ENCODE peak calls at places on chromosomes 2 and 18, in four cellular contexts. One of them, this sample, is unnamed.

GRCh38 chr2:108293850-108294249 is 5.2 kb downstream of the SULT1C2 start:
- DNase-seq in hepatocyte: no peak
- DNase-seq in upper lobe of right lung: no peak
- DNase-seq in lower lobe of right lung: no peak
- DNase-seq in this sample: no peak

GRCh38 chr2:130836501-130837174 is at the start of gene ARHGEF4:
- DNase-seq in hepatocyte: peak; percentile 86
- DNase-seq in lower lobe of right lung: peak; percentile 66
- DNase-seq in upper lobe of right lung: peak; percentile 82
- DNase-seq in this sample: no peak

GRCh38 chr2:109457366-109457765 is 156.4 kb downstream of the SEPTIN10 start:
- DNase-seq in upper lobe of right lung: peak; percentile 4
- DNase-seq in hepatocyte: no peak
- DNase-seq in lower lobe of right lung: no peak
- DNase-seq in this sample: no peak

GRCh38 chr2:101752708-101753107 is 55.2 kb downstream of the MAP4K4 start:
- DNase-seq in lower lobe of right lung: no peak
- DNase-seq in upper lobe of right lung: no peak
- DNase-seq in hepatocyte: no peak
- DNase-seq in this sample: no peak

GRCh38 chr2:199458806-199459285 is 1.1 kb upstream of the SATB2 start:
- DNase-seq in upper lobe of right lung: no peak
- DNase-seq in lower lobe of right lung: peak; percentile 54
- DNase-seq in hepatocyte: no peak
- DNase-seq in this sample: no peak

GRCh38 chr2:182259629-182260150 is 167.1 kb downstream of the PDE1A start:
- DNase-seq in lower lobe of right lung: no peak
- DNase-seq in upper lobe of right lung: no peak
- DNase-seq in hepatocyte: no peak
- DNase-seq in this sample: peak; percentile 52

GRCh38 chr2:60468390-60469085 is 84.9 kb downstream of the BCL11A start:
- DNase-seq in upper lobe of right lung: no peak
- DNase-seq in lower lobe of right lung: no peak
- DNase-seq in hepatocyte: no peak
- DNase-seq in this sample: peak; percentile 50

GRCh38 chr2:71452565-71452964 is 796 bp upstream of the DYSF start:
- DNase-seq in hepatocyte: peak; percentile 41
- DNase-seq in upper lobe of right lung: no peak
- DNase-seq in lower lobe of right lung: no peak
- DNase-seq in this sample: peak; percentile 36

GRCh38 chr2:121234791-121235190 is 50.2 kb downstream of the TFCP2L1 start:
- DNase-seq in lower lobe of right lung: peak; percentile 34
- DNase-seq in upper lobe of right lung: peak; percentile 53
- DNase-seq in hepatocyte: no peak
- DNase-seq in this sample: no peak

GRCh38 chr18:28804512-28805214 is 627.7 kb upstream of the CDH2 start:
- DNase-seq in upper lobe of right lung: no peak
- DNase-seq in hepatocyte: no peak
- DNase-seq in lower lobe of right lung: no peak
- DNase-seq in this sample: no peak

GRCh38 chr2:135124924-135125886 is 73.1 kb downstream of the RAB3GAP1 start:
- DNase-seq in lower lobe of right lung: no peak
- DNase-seq in hepatocyte: no peak
- DNase-seq in upper lobe of right lung: no peak
- DNase-seq in this sample: no peak

GRCh38 chr2:18378020-18378653 is 182.3 kb downstream of the RDH14 start:
- DNase-seq in lower lobe of right lung: no peak
- DNase-seq in upper lobe of right lung: no peak
- DNase-seq in hepatocyte: peak; percentile 76
- DNase-seq in this sample: peak; percentile 38

GRCh38 chr2:1601064-1601405 is 143.3 kb downstream of the PXDN start:
- DNase-seq in lower lobe of right lung: no peak
- DNase-seq in hepatocyte: no peak
- DNase-seq in upper lobe of right lung: no peak
- DNase-seq in this sample: no peak

GRCh38 chr2:201127570-201127969 is 11.6 kb downstream of the CFLAR start:
- DNase-seq in upper lobe of right lung: no peak
- DNase-seq in hepatocyte: no peak
- DNase-seq in lower lobe of right lung: no peak
- DNase-seq in this sample: peak; percentile 80
- H3K4me3 ChIP-seq in upper lobe of right lung: peak overlapping the region; percentile 83
- H3K4me3 ChIP-seq in hepatocyte: no peak overlapping the region
- H3K4me3 ChIP-seq in lower lobe of right lung: peak overlapping the region; percentile 77
- H3K4me3 ChIP-seq in this sample: no peak overlapping the region

DNA sequence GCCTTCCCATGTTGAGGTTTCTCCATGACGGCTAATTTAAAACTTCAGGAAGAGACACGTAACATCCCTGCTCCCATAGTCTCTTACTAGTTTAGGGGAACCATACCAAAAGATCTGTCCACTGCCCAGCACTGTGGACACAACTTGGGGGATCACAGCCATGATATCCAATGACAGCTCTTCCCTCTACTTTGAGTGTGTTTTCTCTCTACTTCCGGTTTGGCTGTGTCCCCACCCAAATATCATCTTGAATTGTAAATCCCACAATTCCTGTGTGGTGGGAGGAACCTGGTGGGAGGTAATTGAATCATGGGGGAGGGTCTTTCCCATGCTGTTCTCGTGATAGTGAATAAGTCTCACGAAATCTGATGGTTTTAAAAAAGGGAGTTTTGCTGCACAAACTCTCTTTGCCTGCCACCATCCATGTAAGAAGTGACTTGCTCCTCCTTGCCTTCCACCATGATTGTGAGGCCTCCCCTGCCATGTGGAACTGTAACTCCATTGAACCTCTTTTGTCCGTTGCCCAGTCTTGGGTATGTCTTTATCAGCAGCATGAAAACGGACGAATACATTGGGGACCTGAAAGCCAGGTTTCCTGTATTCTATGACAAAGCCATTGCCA is 1.6 kb upstream of the MGAT4A start:
- DNase-seq in upper lobe of right lung: no peak
- DNase-seq in hepatocyte: no peak
- DNase-seq in lower lobe of right lung: no peak
- DNase-seq in this sample: no peak
- H3K4me3 ChIP-seq in upper lobe of right lung: peak overlapping the region; percentile 69
- H3K4me3 ChIP-seq in hepatocyte: no peak overlapping the region
- H3K4me3 ChIP-seq in lower lobe of right lung: peak overlapping the region; percentile 81
- H3K4me3 ChIP-seq in this sample: no peak overlapping the region

DNA sequence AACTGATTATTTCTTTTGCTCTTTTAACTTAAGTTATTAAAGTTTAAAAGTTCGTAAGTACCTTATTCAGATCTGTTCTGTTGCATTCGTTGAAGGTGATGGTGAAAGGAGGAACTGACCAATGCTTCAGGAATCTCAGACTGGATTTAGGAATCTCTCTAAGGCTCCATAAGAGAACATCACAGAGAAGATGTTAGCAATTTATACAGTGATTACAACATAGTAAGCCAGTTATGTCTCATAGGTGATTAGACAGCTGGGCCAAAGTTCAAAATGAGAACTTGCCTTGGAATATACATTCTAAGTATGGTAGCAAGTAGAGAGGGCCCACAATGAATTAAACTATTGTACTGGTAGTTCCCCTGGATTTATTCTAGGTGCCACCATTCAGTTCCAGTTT is 3.2 kb downstream of the MARS2 start:
- DNase-seq in upper lobe of right lung: no peak
- DNase-seq in lower lobe of right lung: no peak
- DNase-seq in hepatocyte: peak; percentile 20
- DNase-seq in this sample: peak; percentile 74
- H3K4me3 ChIP-seq in upper lobe of right lung: no peak overlapping the region
- H3K4me3 ChIP-seq in lower lobe of right lung: no peak overlapping the region
- H3K4me3 ChIP-seq in hepatocyte: no peak overlapping the region
- H3K4me3 ChIP-seq in this sample: peak overlapping the region; percentile 31

DNA sequence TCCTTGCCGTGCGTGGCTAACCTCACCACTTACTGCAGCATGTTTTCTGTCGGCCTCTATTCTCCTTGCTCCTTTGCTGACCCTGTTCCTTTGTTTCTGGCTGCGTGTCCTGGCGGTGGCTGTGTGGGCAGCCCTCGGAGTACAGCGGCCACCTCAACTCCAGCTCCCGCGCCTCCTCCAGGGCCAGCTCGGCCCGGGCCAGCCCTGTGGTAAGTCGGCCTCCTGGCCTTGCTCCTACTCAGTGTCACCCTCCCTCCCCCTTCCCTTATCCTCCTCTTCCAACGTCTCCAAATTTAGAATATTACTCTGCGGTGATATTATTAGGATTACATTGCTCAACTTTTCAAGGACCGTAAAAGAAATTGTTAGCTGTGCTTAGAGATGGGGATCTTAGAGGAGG is 59.5 kb upstream of the RBM44 start:
- DNase-seq in upper lobe of right lung: no peak
- DNase-seq in hepatocyte: no peak
- DNase-seq in lower lobe of right lung: no peak
- DNase-seq in this sample: no peak
- H3K4me3 ChIP-seq in upper lobe of right lung: no peak overlapping the region
- H3K4me3 ChIP-seq in hepatocyte: no peak overlapping the region
- H3K4me3 ChIP-seq in lower lobe of right lung: no peak overlapping the region
- H3K4me3 ChIP-seq in this sample: no peak overlapping the region

DNA sequence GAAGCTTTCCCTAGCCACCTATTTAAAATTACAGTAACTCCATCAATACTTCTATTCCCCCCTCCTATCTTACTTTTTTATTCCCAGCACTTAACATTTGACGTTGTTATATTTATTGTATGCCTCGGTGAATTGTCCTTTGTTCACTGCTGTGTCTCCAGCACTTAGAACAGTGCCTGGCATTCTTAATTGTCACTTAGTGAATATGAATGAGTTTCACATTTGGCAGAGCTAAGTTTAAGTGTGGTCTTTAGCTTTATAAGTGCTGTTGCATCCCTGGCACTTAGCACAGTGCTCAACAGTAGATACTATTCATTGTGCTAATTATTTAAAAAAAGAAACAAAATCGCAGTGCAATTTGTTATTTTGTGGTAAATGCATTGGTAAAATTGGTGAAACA is 1.7 kb downstream of the RMP24 start:
- DNase-seq in upper lobe of right lung: no peak
- DNase-seq in hepatocyte: no peak
- DNase-seq in lower lobe of right lung: no peak
- DNase-seq in this sample: no peak
- H3K4me3 ChIP-seq in upper lobe of right lung: no peak overlapping the region
- H3K4me3 ChIP-seq in hepatocyte: no peak overlapping the region
- H3K4me3 ChIP-seq in lower lobe of right lung: no peak overlapping the region
- H3K4me3 ChIP-seq in this sample: no peak overlapping the region

GRCh38 chr2:38074047-38074774 is 1.7 kb downstream of the CYP1B1 start:
- DNase-seq in hepatocyte: no peak
- DNase-seq in lower lobe of right lung: peak; percentile 61
- DNase-seq in upper lobe of right lung: peak; percentile 69
- DNase-seq in this sample: no peak

GRCh38 chr2:38074775-38075435 is 1.0 kb downstream of the CYP1B1 start:
- DNase-seq in hepatocyte: peak; percentile 60
- DNase-seq in lower lobe of right lung: peak; percentile 63
- DNase-seq in upper lobe of right lung: peak; percentile 75
- DNase-seq in this sample: peak; percentile 73

GRCh38 chr2:38076250-38076709 is 329 bp upstream of the CYP1B1 start:
- DNase-seq in upper lobe of right lung: peak; percentile 92
- DNase-seq in hepatocyte: peak; percentile 88
- DNase-seq in lower lobe of right lung: peak; percentile 88
- DNase-seq in this sample: peak; percentile 89

GRCh38 chr2:38076710-38077430 is 919 bp upstream of the CYP1B1 start:
- DNase-seq in upper lobe of right lung: peak; percentile 95
- DNase-seq in hepatocyte: peak; percentile 93
- DNase-seq in lower lobe of right lung: peak; percentile 90
- DNase-seq in this sample: peak; percentile 92

DNA sequence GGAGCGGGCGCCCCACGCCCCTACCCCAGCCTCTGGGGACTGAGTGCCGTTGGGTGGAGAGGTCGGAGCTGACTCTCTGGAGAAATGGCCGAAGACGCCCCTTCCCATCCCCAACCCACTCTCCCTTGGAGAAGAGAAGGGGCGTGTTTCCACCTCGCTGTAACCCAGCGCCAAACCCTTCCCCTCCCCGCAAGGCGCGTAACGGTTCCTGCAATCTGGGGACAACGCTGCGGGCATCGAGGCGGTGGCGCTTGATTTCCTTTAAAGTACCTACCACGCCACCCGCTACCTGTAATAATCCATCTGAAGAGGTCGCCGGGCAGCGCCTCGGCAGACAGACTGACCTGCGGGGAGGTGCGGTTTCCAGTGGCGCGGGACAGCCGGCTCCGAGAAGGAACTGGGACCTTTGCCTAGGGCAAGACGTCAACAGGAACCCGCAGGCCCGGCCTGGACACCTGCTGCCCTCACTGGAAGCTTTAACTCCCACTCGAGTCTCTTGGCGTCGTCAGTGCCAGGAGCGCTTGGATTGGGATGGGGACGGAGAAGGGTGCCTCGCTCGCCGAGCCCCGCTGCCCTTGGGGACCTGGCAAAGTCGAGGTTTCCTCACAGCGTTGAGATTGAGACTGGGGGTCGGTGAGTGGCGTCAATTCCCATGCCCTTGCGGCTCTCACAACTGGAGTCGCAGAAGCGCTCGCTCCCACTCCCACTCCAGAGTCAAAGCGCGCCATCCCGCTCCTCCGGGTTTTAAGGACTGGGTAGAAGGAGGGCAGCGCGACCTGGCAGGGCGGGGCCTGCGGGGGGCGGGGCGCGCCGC is at the start of gene CYP1B1:
- DNase-seq in upper lobe of right lung: peak; percentile 79
- DNase-seq in lower lobe of right lung: peak; percentile 71
- DNase-seq in hepatocyte: no peak
- DNase-seq in this sample: no peak
- H3K4me3 ChIP-seq in upper lobe of right lung: peak within 1 kb of the TSS; percentile 64
- H3K4me3 ChIP-seq in lower lobe of right lung: peak within 1 kb of the TSS; percentile 65
- H3K4me3 ChIP-seq in hepatocyte: peak within 1 kb of the TSS; percentile 67
- H3K4me3 ChIP-seq in this sample: peak within 1 kb of the TSS; percentile 54

DNA sequence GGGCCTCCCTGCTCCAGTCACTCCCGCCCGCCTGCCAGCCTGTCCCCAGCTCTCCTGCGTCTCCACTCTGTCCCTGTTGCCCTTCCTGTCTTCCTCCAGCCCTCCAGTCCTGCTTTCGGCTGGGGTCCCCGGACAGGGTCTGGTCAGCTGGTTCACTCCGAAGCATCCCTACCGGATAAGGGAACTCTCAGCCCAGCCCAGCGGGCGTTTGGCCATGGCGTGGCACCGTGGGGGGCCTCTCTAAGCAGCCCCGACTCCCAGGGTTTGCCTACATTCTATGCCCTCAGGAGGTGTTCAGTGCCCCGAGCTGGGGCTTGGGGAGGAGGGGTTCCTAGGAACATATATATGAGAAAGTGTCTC is 183.0 kb upstream of the HAAO start:
- DNase-seq in upper lobe of right lung: no peak
- DNase-seq in lower lobe of right lung: no peak
- DNase-seq in hepatocyte: no peak
- DNase-seq in this sample: no peak
- H3K4me3 ChIP-seq in upper lobe of right lung: peak overlapping the region; percentile 32
- H3K4me3 ChIP-seq in lower lobe of right lung: peak overlapping the region; percentile 43
- H3K4me3 ChIP-seq in hepatocyte: no peak overlapping the region
- H3K4me3 ChIP-seq in this sample: peak overlapping the region; percentile 44

This sample was measured in fibroblast of lung.